ENCODE peak calls at places on chromosome 22, in four cellular contexts. P, Z, D and E are unnamed samples.

GRCh38 chr22:44003776-44004460 is 20.2 kb upstream of the PARVB start:
- DNase-seq in P (peak; percentile 59), Z (no peak), D (no peak), E (no peak)

GRCh38 chr22:46108564-46109473 is 41.5 kb upstream of the PPARA start:
- DNase-seq in P (no peak), Z (peak; percentile 79), D (no peak), E (peak; percentile 68)

GRCh38 chr22:27270818-27271510 is 530.6 kb downstream of the MN1 start:
- DNase-seq in P (no peak), Z (no peak), D (no peak), E (no peak)

GRCh38 chr22:24155597-24156145 is 25.6 kb upstream of the SUSD2 start:
- DNase-seq in P (peak; percentile 92), Z (peak; percentile 84), D (peak; percentile 93), E (peak; percentile 91)

GRCh38 chr22:43106302-43106701 is 4.2 kb upstream of the BIK start:
- DNase-seq in P (no peak), Z (no peak), D (no peak), E (no peak)

GRCh38 chr22:23255506-23255905 is 75.2 kb downstream of the BCR start:
- DNase-seq in P (no peak), Z (no peak), D (no peak), E (no peak)

GRCh38 chr22:24170189-24170588 is 11.1 kb upstream of the SUSD2 start:
- DNase-seq in P (no peak), Z (no peak), D (no peak), E (no peak)

GRCh38 chr22:49500076-49500460 is 327.6 kb downstream of the BRD1 start:
- DNase-seq in P (no peak), Z (no peak), D (no peak), E (no peak)

GRCh38 chr22:45599836-45600577 is 71.6 kb upstream of the ATXN10 start:
- DNase-seq in P (peak; percentile 42), Z (no peak), D (no peak), E (no peak)

GRCh38 chr22:17337639-17338038 is 31.6 kb upstream of the CECR2 start:
- DNase-seq in P (no peak), Z (no peak), D (no peak), E (no peak)

GRCh38 chr22:48693377-48694135 is 1134.1 kb downstream of the BRD1 start:
- DNase-seq in P (no peak), Z (no peak), D (no peak), E (no peak)

GRCh38 chr22:44019416-44019815 is 4.7 kb upstream of the PARVB start:
- DNase-seq in P (no peak), Z (no peak), D (no peak), E (no peak)

GRCh38 chr22:42313804-42314581 is 43.5 kb upstream of the TCF20 start:
- DNase-seq in P (no peak), Z (peak; percentile 79), D (peak; percentile 30), E (peak; percentile 89)

GRCh38 chr22:20509344-20510047 is 2.1 kb downstream of the MED15 start:
- DNase-seq in P (no peak), Z (peak; percentile 67), D (peak; percentile 96), E (peak; percentile 83)

GRCh38 chr22:20511578-20512259 is 4.3 kb downstream of the MED15 start:
- DNase-seq in P (no peak), Z (no peak), D (no peak), E (no peak)

GRCh38 chr22:20508815-20509271 is 1.4 kb downstream of the MED15 start:
- DNase-seq in P (no peak), Z (no peak), D (no peak), E (peak; percentile 72)

GRCh38 chr22:20507253-20508066 is at the start of gene MED15:
- DNase-seq in P (peak; percentile 95), Z (peak; percentile 91), D (peak; percentile 97), E (peak; percentile 97)

DNA sequence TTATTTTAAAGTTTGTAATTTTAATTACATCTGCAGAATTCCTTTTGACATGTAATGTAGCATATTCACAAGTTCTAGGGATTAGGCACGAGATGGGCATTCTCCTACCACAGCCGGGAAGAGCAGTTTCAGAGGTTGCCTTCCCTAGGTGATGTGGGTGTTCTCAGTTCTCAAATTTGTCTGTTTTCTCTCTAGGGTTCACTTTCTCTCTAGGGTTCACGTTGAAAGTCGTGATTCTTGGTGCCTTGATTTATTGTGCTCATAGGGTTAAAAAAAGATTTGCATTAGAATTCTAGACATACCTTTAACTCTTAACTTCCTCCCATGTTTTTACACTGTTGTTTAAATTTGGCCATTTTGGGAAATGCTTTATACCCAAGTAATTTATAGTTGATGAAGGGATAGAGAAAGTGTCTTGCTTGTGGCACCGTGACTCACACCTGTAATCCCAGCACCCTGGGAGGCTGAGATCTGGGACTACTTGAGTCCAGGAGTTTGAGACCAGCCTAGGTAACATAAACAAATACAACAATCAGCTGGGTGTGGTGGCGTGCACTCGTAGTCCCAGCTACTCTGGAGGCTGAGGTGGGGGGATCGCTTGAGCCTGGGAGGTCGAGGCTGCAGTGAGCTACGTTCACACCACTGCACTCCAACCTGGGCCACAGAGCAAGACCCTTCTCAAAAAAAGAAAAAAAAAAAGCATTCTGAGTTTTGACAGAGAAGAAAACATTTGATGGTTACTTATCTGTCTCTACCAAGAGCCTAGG is 3.6 kb downstream of the MED15 start:
- DNase-seq in P (no peak), Z (no peak), D (no peak), E (no peak)
- H3K4me3 ChIP-seq in P (no peak overlapping the region), Z (no peak overlapping the region), D (peak overlapping the region; percentile 91), E (no peak overlapping the region)

GRCh38 chr22:26008587-26008986 is 160.7 kb upstream of the SEZ6L start:
- DNase-seq in P (no peak), Z (no peak), D (no peak), E (no peak)

GRCh38 chr22:26002456-26002855 is 166.8 kb upstream of the SEZ6L start:
- DNase-seq in P (no peak), Z (no peak), D (no peak), E (no peak)

GRCh38 chr22:26004477-26004876 is 164.8 kb upstream of the SEZ6L start:
- DNase-seq in P (no peak), Z (no peak), D (no peak), E (no peak)
- H3K4me3 ChIP-seq in P (no peak overlapping the region), Z (no peak overlapping the region), D (no peak overlapping the region), E (no peak overlapping the region)

GRCh38 chr22:29032584-29032983 is 29.0 kb downstream of the C22orf31 start:
- DNase-seq in P (no peak), Z (peak; percentile 34), D (peak; percentile 8), E (no peak)

GRCh38 chr22:29031236-29031982 is 30.2 kb downstream of the C22orf31 start:
- DNase-seq in P (peak; percentile 71), Z (peak; percentile 44), D (peak; percentile 90), E (no peak)

GRCh38 chr22:29030618-29031235 is 30.9 kb downstream of the C22orf31 start:
- DNase-seq in P (peak; percentile 89), Z (peak; percentile 93), D (peak; percentile 68), E (no peak)

GRCh38 chr22:29030016-29030617 is 31.5 kb downstream of the C22orf31 start:
- DNase-seq in P (no peak), Z (peak; percentile 42), D (peak; percentile 26), E (no peak)

GRCh38 chr22:29032014-29032475 is 29.6 kb downstream of the C22orf31 start:
- DNase-seq in P (no peak), Z (no peak), D (no peak), E (no peak)
- H3K4me3 ChIP-seq in P (no peak overlapping the region), Z (no peak overlapping the region), D (peak overlapping the region; percentile 39), E (no peak overlapping the region)

GRCh38 chr22:30290318-30290678 is 993 bp upstream of the CASTOR1 start:
- DNase-seq in P (no peak), Z (no peak), D (peak; percentile 34), E (peak; percentile 72)
- H3K4me3 ChIP-seq in P (peak overlapping the region; percentile 97), Z (peak overlapping the region; percentile 87), D (peak overlapping the region; percentile 62), E (peak overlapping the region; percentile 88)

GRCh38 chr22:39170825-39171622 is 18.5 kb upstream of the CBX7 start:
- DNase-seq in P (peak; percentile 92), Z (peak; percentile 88), D (peak; percentile 91), E (peak; percentile 86)
- H3K4me3 ChIP-seq in P (no peak overlapping the region), Z (peak overlapping the region; percentile 6), D (no peak overlapping the region), E (peak overlapping the region; percentile 47)

GRCh38 chr22:36246718-36247117 is 6.2 kb upstream of the APOL1 start:
- DNase-seq in P (no peak), Z (no peak), D (no peak), E (no peak)

GRCh38 chr22:36243996-36244395 is 4.7 kb upstream of the APOL2 start:
- DNase-seq in P (no peak), Z (no peak), D (no peak), E (no peak)

GRCh38 chr22:36249160-36249559 is 3.8 kb upstream of the APOL1 start:
- DNase-seq in P (no peak), Z (no peak), D (no peak), E (no peak)

GRCh38 chr22:36245805-36246356 is 6.6 kb upstream of the APOL2 start:
- DNase-seq in P (no peak), Z (no peak), D (no peak), E (no peak)

GRCh38 chr22:36244522-36245391 is 5.4 kb upstream of the APOL2 start:
- DNase-seq in P (no peak), Z (no peak), D (peak; percentile 64), E (no peak)
- H3K4me3 ChIP-seq in P (no peak overlapping the region), Z (no peak overlapping the region), D (peak overlapping the region; percentile 8), E (no peak overlapping the region)